ENCODE peak calls at places on chromosomes 3 and 15, in four cellular contexts. B is K562, D is H1, A is HepG2. X is an unnamed sample.

GRCh38 chr3:51686512-51687215 is 15.6 kb downstream of the TEX264 start:
- DNase-seq in A (no peak), D (no peak), B (peak), X (no peak)

GRCh38 chr3:64460877-64461276 is 226.9 kb downstream of the ADAMTS9 start:
- DNase-seq in A (no peak), B (no peak), D (no peak), X (no peak)

GRCh38 chr15:90955911-90956310 is 1.2 kb downstream of the RCCD1 start:
- DNase-seq in A (peak), B (peak), D (no peak), X (no peak)

GRCh38 chr3:123652346-123652984 is 67.6 kb upstream of the HACD2 start:
- DNase-seq in A (peak), B (peak), D (peak), X (peak)

GRCh38 chr15:38868326-38869114 is 303.9 kb upstream of the RASGRP1 start:
- DNase-seq in B (no peak), D (no peak), A (peak), X (no peak)

GRCh38 chr15:65952425-65953053 is 83.2 kb downstream of the RAB11A start:
- DNase-seq in D (no peak), A (peak), B (peak), X (no peak)

GRCh38 chr3:10387881-10388621 is 67.1 kb upstream of the SEC13 start:
- DNase-seq in A (no peak), B (no peak), D (no peak), X (no peak)

GRCh38 chr3:148466143-148466542 is 231.6 kb upstream of the AGTR1 start:
- DNase-seq in A (no peak), D (peak), B (no peak), X (no peak)

GRCh38 chr3:50203113-50203852 is 1.8 kb upstream of the SLC38A3 start:
- DNase-seq in D (no peak), A (peak), B (no peak), X (no peak)

GRCh38 chr15:70856884-70857546 is 3.1 kb upstream of the LARP6 start:
- DNase-seq in D (no peak), A (no peak), B (no peak), X (no peak)

DNA sequence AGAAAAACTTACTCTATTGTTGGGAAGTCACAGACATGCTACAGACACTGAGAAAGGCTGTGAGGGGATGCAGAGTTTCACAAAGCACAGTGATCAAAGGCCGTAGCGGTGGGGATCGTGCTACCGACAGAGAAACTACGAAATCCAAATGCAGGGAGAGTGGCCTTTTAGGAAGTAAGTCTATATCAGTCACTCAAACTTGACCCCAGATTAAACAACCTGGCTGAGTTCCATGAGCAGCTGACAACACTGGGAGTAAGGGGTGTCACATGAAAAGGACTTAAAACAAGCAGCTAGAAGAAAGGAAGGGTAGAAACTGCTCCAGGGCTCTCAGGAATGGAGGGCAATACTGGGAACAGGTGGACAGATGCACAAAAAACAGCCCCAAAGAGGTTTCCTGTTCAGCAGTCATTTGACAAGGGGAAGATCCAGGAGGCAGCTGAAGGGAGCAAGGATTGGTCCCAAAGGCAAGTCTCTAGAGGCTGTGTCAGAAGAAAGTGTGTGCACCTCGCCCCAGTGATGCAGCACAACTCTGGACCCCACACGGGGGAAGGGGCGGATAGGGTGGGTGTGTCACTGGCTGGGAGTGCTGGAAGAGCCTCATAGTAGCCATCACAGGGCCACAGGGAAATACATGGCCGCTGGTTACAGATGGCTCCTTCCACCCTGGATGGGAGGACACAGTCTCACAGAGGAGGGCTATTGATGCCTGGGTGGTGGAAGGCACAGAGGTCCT is 20.3 kb upstream of the HDAC11 start:
- DNase-seq in A (no peak), D (no peak), B (peak), X (no peak)
- TF ChIP-seq GABPA in A (no peak), D (no peak), B (no peak), X (no peak)

DNA sequence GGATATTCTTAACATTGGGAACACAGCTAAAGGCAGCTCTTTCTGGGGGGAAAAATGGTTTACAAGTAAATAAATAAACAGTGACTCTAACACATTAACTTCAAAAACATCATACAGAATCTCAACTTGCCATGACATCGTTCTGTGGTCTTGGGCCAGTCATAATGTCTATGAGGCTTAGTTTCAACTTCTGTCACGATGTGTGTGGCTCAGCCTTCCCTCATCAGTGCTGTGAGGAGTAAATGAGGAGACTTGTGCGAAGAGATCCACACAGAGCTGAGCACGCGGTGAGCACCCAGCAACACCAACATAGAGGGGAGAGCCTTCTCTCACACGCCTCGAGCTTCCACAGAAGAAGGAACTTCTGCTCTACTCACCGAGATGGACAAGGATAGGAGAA is 49.0 kb downstream of the DZIP1L start:
- DNase-seq in B (no peak), A (no peak), D (no peak), X (no peak)
- TF ChIP-seq EP300 in B (no peak), A (no peak), D (no peak), X (no peak)

GRCh38 chr15:96622714-96623113 is 292.2 kb downstream of the NR2F2 start:
- DNase-seq in D (no peak), A (no peak), B (no peak), X (no peak)

GRCh38 chr15:96625251-96625650 is 294.8 kb downstream of the NR2F2 start:
- DNase-seq in B (no peak), A (no peak), D (no peak), X (no peak)

GRCh38 chr15:96629501-96629900 is 299.0 kb downstream of the NR2F2 start:
- DNase-seq in B (no peak), A (no peak), D (no peak), X (no peak)

DNA sequence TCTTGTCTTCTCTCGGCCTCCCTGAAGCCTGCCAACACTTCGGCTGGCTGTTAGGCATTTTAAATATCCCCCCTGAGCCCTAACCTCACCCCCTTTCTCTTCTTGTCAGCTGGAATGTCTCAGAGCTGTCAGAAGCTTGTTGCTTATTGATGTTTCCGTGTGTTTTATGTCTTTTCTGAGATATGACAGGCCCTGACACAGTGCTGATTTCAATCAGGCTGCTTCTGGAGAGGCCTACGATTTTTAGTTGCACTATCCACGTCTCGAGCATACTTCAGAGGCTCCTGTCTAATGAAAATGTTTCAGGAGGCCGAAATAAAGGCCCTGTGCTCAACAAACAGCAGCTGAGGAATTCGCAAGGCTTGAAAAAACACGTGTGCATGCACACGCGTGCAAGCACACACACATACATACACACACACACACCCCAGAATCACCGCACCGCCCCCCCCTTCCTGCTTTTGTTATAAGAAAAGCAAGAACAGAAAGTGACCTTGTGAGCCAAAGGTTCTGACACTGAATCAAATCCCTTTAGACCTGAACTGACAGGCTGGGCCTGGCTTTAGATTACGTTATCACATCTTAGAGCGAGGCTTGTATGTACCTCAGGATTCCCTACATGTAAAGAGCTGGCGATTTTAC is 296.6 kb downstream of the NR2F2 start:
- DNase-seq in D (no peak), A (no peak), B (no peak), X (no peak)
- TF ChIP-seq GABPA in D (no peak), A (no peak), B (no peak), X (no peak)

DNA sequence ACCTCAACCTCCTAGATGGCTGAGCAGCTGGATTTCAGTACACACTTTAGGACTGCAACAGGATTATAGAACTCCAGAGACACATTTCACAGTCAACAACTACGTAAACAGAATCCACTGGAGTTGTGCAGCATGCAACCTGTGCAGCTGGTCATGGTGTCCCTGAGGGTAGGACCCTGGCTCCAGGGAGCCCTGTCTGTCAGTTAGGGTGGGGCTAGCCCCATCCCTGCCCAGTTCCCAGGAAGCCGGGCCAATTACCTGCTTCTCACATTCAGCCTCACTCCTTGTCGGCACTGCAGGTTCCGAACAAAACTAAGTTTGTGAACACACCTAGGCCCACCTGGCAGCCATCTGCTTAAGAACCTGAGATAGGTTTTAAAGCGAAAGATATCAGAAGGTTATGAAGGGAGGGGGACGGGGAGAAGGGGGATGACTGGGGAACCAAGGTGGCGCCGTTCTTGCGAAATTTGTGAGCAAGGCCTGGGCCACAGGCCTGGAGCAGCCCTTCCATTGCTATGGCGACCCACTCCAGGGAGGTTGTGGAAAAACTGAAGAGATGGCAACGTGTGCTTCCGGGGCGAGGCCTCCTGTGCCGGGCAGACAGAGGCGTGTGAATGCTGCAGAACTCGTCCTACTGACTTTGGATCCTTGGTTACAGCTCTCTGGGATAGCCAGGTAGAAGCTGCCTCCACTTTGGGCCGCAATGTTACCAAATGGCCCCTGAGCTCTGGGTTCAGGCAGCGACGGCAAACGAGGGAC is 25.3 kb downstream of the ACSBG1 start:
- DNase-seq in B (no peak), A (no peak), D (no peak), X (no peak)
- TF ChIP-seq EP300 in B (no peak), A (no peak), D (no peak), X (no peak)

GRCh38 chr3:152973575-152973974 is 138.6 kb downstream of the P2RY1 start:
- DNase-seq in D (no peak), A (no peak), B (no peak), X (no peak)

GRCh38 chr3:152968388-152969024 is 133.6 kb downstream of the P2RY1 start:
- DNase-seq in B (peak), A (no peak), D (no peak), X (no peak)

GRCh38 chr3:152970851-152971250 is 135.9 kb downstream of the P2RY1 start:
- DNase-seq in D (no peak), B (no peak), A (no peak), X (no peak)

GRCh38 chr3:152971880-152972279 is 136.9 kb downstream of the P2RY1 start:
- DNase-seq in A (no peak), B (no peak), D (no peak), X (no peak)

DNA sequence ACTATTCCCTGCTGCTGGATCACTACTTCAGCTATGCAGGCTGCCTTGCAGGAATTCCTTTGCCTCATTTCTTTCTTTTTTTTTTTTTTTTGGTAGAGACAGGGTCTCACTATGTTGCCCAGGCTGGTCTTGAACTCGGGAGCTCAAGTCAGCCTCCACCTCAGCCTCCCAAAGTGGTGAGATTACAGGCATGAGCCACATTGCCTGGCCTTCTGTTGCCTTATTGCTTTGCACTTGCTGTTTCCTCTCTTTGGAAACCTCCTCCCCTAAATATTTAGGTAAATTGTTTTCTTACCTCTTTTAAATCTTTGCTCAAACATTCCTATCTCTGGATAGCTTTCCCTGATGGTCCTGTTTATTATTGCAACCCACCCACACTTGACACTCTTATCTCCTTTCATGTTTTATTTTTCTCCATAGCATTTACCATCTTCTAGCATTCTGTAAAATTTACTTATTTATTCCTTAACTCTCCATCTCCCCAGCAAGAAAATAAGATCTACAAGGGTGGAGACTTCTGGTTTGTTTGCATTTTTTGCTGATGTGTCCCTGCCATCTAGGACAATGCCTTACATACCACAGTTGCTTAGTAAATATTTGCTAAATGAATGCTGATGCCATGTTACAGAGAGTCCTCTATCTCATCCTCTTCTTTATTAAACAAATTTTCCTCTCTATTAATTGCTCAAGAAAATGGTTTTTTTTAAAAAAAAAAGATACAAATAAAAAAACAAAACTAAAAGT is 134.8 kb downstream of the P2RY1 start:
- DNase-seq in B (no peak), A (peak), D (no peak), X (no peak)
- TF ChIP-seq GABPA in B (no peak), A (no peak), D (no peak), X (no peak)

GRCh38 chr3:188468672-188469071 is 314.7 kb downstream of the LPP start:
- DNase-seq in A (no peak), D (no peak), B (no peak), X (no peak)
- TF ChIP-seq EP300 in A (no peak), D (no peak), B (no peak), X (no peak)

GRCh38 chr3:39532777-39533176 is 65.3 kb downstream of the MOBP start:
- DNase-seq in D (no peak), B (no peak), A (no peak), X (no peak)
- TF ChIP-seq GABPA in D (no peak), B (no peak), A (no peak), X (no peak)

GRCh38 chr15:24857777-24858176 is 97.0 kb upstream of the SNRPN start:
- DNase-seq in D (peak), B (no peak), A (no peak), X (no peak)

GRCh38 chr15:24857094-24857437 is 97.7 kb upstream of the SNRPN start:
- DNase-seq in D (no peak), A (no peak), B (no peak), X (no peak)

GRCh38 chr15:24861014-24861690 is 93.6 kb upstream of the SNRPN start:
- DNase-seq in A (no peak), B (no peak), D (no peak), X (no peak)

GRCh38 chr15:24858737-24859601 is 95.8 kb upstream of the SNRPN start:
- DNase-seq in B (no peak), A (no peak), D (no peak), X (no peak)

GRCh38 chr15:24856397-24857093 is 98.2 kb upstream of the SNRPN start:
- DNase-seq in A (no peak), D (peak), B (peak), X (peak)
- TF ChIP-seq EP300 in A (no peak), D (no peak), B (no peak), X (no peak)

DNA sequence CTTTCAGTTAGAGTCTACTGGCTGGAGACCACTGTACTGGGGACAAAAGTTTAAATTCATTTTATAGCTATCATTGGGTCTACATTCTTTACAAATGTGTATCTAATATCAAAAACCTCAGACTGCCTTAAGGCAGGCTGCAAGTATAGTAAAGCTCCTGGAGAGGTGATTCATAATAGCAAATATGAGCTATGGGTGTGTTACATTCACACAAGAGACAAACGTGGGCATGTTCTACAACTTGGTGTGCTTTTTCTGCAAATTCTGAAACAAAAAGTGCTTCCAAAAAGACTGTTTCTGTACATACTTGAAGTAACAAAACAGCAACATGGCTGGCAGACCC is 1101.4 kb downstream of the ROBO1 start:
- DNase-seq in A (no peak), D (no peak), B (no peak), X (no peak)
- TF ChIP-seq GABPA in A (no peak), D (no peak), B (no peak), X (no peak)

GRCh38 chr15:42146551-42147430 is 9.6 kb downstream of the PLA2G4F start:
- DNase-seq in A (no peak), D (no peak), B (peak), X (no peak)
- TF ChIP-seq EP300 in A (no peak), D (no peak), B (no peak), X (no peak)

X was measured in SK-N-SH.